ENCODE peak calls at places on chromosomes 13 and 19, in four cellular contexts. K, X, P and L are unnamed samples.

GRCh38 chr19:48965033-48965805 is at the start of gene FTL:
- DNase-seq in X (peak), P (peak), K (peak), L (peak)

GRCh38 chr13:91313103-91313502 is 34.4 kb upstream of the MIR17HG start:
- DNase-seq in K (peak), P (no peak), X (no peak), L (peak)

GRCh38 chr13:49935171-49936084 is 712 bp downstream of the SPRYD7 start:
- DNase-seq in P (peak), X (peak), K (peak), L (peak)

GRCh38 chr19:35292986-35293732 is 1.2 kb downstream of the MAG start:
- DNase-seq in X (no peak), K (no peak), P (no peak), L (no peak)

GRCh38 chr13:61294467-61295186 is 121.0 kb downstream of the PCDH20 start:
- DNase-seq in P (no peak), K (no peak), X (no peak), L (no peak)

GRCh38 chr19:38719761-38720558 is 24.3 kb downstream of the CAPN12 start:
- DNase-seq in X (no peak), P (no peak), K (no peak), L (no peak)

GRCh38 chr19:3719868-3720532 is 11.8 kb downstream of the TJP3 start:
- DNase-seq in K (no peak), X (no peak), P (no peak), L (no peak)

GRCh38 chr13:40132249-40132648 is 476.8 kb downstream of the COG6 start:
- DNase-seq in X (no peak), P (no peak), K (no peak), L (no peak)

GRCh38 chr19:58571575-58571947 is 1.6 kb downstream of the MZF1 start:
- DNase-seq in K (no peak), X (no peak), P (no peak), L (no peak)

GRCh38 chr13:94057618-94058017 is 421.9 kb downstream of the DCT start:
- DNase-seq in K (no peak), P (no peak), X (no peak), L (no peak)

GRCh38 chr13:19794552-19795143 is 11.9 kb upstream of the PSPC1 start:
- DNase-seq in P (peak), X (peak), K (peak), L (no peak)

GRCh38 chr13:48641404-48641803 is 12.3 kb upstream of the CYSLTR2 start:
- DNase-seq in K (no peak), X (no peak), P (no peak), L (no peak)

GRCh38 chr13:110524484-110525254 is 36.9 kb downstream of the RAB20 start:
- DNase-seq in X (no peak), K (no peak), P (no peak), L (no peak)

GRCh38 chr13:41418027-41418426 is 39.3 kb upstream of the RGCC start:
- DNase-seq in K (no peak), P (no peak), X (no peak), L (peak)

GRCh38 chr19:8811315-8812172 is 20.6 kb downstream of the ZNF558 start:
- DNase-seq in X (no peak), K (peak), P (no peak), L (peak)

GRCh38 chr13:111947026-111947810 is 119.7 kb upstream of the SOX1 start:
- DNase-seq in X (peak), P (no peak), K (no peak), L (no peak)

GRCh38 chr13:41916173-41916954 is 44.5 kb downstream of the VWA8 start:
- DNase-seq in P (no peak), X (no peak), K (no peak), L (peak)

GRCh38 chr13:111913790-111914189 is 153.2 kb upstream of the SOX1 start:
- DNase-seq in X (no peak), P (no peak), K (no peak), L (no peak)

GRCh38 chr13:90690458-90691063 is 656.9 kb upstream of the MIR17HG start:
- DNase-seq in K (no peak), P (no peak), X (no peak), L (peak)

GRCh38 chr13:96792736-96793444 is 201.4 kb downstream of the OXGR1 start:
- DNase-seq in K (no peak), X (no peak), P (no peak), L (no peak)

GRCh38 chr13:112424098-112424497 is 47.9 kb downstream of the SPACA7 start:
- DNase-seq in X (no peak), P (no peak), K (no peak), L (no peak)

GRCh38 chr19:40691421-40692211 is 1.2 kb upstream of the NUMBL start:
- DNase-seq in X (peak), K (peak), P (no peak), L (no peak)

GRCh38 chr13:84208251-84208650 is 326.0 kb upstream of the SLITRK1 start:
- DNase-seq in K (no peak), X (no peak), P (no peak), L (no peak)

GRCh38 chr19:16036941-16037340 is 39.4 kb upstream of the TPM4 start:
- DNase-seq in X (no peak), K (no peak), P (no peak), L (no peak)

GRCh38 chr13:33497146-33497845 is 211.7 kb upstream of the STARD13 start:
- DNase-seq in P (no peak), K (no peak), X (no peak), L (peak)

GRCh38 chr19:39463403-39463802 is 17.2 kb upstream of the TIMM50 start:
- DNase-seq in X (no peak), K (no peak), P (no peak), L (no peak)

GRCh38 chr13:48278806-48279205 is 24.7 kb upstream of the RB1 start:
- DNase-seq in X (no peak), P (no peak), K (no peak), L (no peak)

GRCh38 chr13:73473016-73473415 is 414.2 kb downstream of the KLF5 start:
- DNase-seq in P (no peak), X (no peak), K (no peak), L (no peak)

GRCh38 chr19:46660601-46661019 is 372 bp downstream of the DACT3 start:
- DNase-seq in P (no peak), X (no peak), K (no peak), L (no peak)
- H4K5ac ChIP-seq in P (no peak), X (no peak), K (no peak), L (no peak)

GRCh38 chr19:1907563-1908363 is 2.6 kb downstream of the ADAT3 start:
- DNase-seq in X (no peak), K (no peak), P (no peak), L (no peak)

GRCh38 chr19:1904385-1905070 is 671 bp upstream of the ADAT3 start:
- DNase-seq in X (peak), K (peak), P (peak), L (no peak)

GRCh38 chr19:1906985-1907562 is 1.9 kb downstream of the ADAT3 start:
- DNase-seq in K (no peak), P (no peak), X (no peak), L (no peak)

GRCh38 chr19:1905863-1906375 is 720 bp downstream of the ADAT3 start:
- DNase-seq in X (no peak), P (no peak), K (no peak), L (no peak)

DNA sequence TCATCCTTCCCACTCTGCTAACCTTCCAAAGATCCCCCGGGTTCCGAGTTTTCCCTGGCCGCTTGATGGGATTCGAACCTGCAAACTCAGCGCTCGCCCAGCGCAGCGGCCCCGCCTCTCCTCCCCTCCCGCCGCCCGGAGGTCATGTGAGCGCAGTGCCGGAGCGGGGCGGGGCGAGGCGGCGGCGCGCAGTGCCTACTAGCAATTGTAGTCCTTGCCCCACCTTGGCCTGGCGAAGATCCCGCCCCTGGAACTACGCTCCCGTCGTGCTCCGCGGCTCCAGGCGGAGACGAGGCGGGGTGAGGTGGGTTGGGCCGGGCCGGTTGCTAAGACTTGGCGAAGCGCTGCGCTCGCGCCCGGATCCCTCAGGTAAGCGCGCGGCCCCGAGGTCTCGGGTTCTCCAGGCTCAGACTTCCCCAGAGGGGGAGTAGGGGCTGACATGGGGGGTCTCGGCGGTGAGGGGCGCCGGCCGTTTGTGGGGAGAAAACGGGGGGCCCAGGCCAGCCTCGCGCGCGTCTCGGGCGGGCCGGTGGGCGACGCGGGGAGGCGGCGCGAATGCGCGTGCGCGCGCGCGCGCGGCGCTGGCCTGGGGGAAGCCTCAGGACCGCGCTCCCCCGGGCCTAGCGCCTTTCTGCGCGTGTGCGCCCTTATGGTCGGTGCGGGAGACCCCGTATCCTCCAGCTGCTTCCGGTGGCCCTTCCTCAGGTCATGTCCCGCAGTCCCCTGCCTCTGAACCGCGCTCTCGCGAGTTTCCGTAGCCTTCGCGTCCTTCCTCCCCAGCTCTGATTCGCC is at the start of the genes ADAT3 and SCAMP4:
- DNase-seq in X (peak), K (peak), P (peak), L (peak)
- H2AK5ac ChIP-seq in X (no peak), K (no peak), P (peak), L (peak)

DNA sequence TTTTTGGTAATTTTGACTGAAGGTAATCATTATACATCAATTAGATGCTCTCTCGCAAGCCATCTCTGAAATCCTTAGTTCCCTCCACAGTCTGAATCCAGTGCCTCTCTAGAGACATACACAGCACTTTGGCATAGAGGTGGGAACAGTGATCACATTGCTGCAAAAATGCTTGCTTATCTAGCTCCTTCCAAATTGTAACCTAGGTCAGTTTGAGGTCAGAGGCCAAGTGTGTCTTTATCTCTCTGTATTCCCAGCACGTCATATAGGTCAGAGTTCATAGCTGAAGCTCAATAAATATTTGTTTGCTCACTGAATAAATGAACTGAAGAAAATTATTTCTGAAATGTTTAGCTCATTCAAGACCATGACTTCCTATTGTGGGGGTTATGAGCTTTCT is 462.5 kb downstream of the DIAPH3 start:
- DNase-seq in X (no peak), K (no peak), P (no peak), L (no peak)
- H4K5ac ChIP-seq in X (no peak), K (no peak), P (no peak), L (no peak)

GRCh38 chr19:55479451-55480230 is 3.2 kb downstream of the ZNF628 start:
- DNase-seq in K (no peak), X (no peak), P (no peak), L (no peak)

GRCh38 chr19:55483681-55484361 is 1.2 kb upstream of the NAT14 start:
- DNase-seq in X (no peak), P (no peak), K (peak), L (no peak)

GRCh38 chr19:55482967-55483671 is 1.9 kb upstream of the NAT14 start:
- DNase-seq in P (no peak), X (no peak), K (no peak), L (no peak)

GRCh38 chr19:55482128-55482961 is 2.6 kb upstream of the NAT14 start:
- DNase-seq in K (peak), X (no peak), P (no peak), L (no peak)

DNA sequence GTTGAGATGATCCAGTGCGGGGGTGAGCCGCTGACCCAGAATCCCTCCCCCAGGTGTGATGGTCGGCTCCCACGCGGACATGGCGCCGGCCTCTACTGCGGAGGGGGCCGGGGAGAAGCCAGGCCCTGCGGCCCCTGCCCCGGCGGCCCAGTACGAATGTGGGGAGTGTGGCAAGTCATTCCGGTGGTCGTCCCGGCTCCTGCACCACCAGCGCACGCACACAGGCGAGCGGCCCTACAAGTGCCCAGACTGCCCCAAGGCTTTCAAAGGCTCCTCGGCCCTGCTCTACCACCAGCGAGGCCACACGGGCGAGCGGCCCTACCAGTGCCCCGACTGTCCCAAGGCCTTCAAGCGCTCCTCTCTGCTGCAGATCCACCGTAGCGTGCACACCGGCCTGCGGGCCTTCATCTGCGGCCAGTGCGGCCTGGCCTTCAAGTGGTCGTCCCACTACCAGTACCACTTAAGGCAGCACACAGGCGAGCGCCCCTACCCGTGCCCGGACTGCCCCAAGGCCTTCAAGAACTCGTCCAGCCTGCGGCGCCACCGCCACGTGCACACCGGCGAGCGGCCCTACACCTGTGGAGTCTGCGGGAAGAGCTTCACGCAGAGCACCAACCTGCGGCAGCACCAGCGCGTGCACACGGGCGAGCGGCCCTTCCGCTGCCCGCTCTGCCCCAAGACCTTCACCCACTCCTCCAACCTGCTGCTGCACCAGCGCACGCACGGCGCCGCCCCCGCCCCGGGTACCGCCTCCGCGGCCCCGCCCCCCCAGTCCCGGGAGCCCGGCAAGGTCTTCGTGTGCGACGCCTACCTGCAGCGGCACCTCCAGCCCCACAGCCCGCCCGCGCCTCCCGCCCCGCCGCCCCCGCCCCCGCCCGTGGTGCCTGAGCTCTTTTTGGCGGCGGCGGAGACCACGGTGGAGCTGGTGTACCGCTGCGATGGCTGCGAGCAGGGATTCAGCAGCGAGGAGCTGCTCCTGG is 3.5 kb upstream of the NAT14 start:
- DNase-seq in X (peak), K (peak), P (no peak), L (no peak)
- H2AK5ac ChIP-seq in X (no peak), K (no peak), P (no peak), L (no peak)

DNA sequence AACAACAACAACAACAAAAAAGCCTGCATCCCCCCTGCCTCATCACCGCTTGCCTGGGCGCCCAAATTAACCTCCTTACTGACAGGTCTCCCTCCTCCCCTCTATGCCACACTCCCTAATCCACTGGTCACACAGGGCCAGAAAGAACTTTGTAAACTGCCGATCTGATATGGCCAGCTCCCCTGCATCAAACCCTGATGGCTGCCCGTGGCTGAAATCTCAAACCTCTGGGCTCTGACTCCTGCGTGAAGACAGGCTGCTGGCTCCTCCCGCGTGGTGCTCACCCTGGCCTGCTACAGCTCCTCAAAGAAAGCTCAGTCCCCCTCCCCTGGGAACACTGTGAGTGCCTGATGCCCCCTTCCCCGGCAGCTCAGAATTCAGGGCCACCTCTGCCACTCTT is 7.6 kb downstream of the ISOC2 start:
- DNase-seq in K (no peak), X (no peak), P (no peak), L (no peak)
- H4K5ac ChIP-seq in K (no peak), X (no peak), P (no peak), L (no peak)

GRCh38 chr19:5719961-5720790 is at the start of the genes CATSPERD and LONP1:
- DNase-seq in K (peak), P (peak), X (peak), L (peak)
- H2AK5ac ChIP-seq in K (no peak), P (peak), X (no peak), L (peak)

GRCh38 chr19:33005440-33005839 is 33.4 kb downstream of the FAAP24 start:
- DNase-seq in K (peak), P (no peak), X (no peak), L (no peak)

GRCh38 chr19:33000510-33000909 is 28.5 kb downstream of the FAAP24 start:
- DNase-seq in P (no peak), K (no peak), X (no peak), L (no peak)

GRCh38 chr19:32997716-32998355 is 25.8 kb downstream of the FAAP24 start:
- DNase-seq in P (no peak), K (no peak), X (no peak), L (no peak)

GRCh38 chr19:32998722-32999121 is 26.7 kb downstream of the FAAP24 start:
- DNase-seq in P (no peak), X (no peak), K (no peak), L (no peak)

GRCh38 chr19:33000910-33001309 is 28.9 kb downstream of the FAAP24 start:
- DNase-seq in K (no peak), X (no peak), P (no peak), L (no peak)
- H4K5ac ChIP-seq in K (no peak), X (no peak), P (no peak), L (no peak)